ENCODE peak calls at places on chromosomes 2 and 18, in nine cellular contexts. Q, N, V, Y, E, X, T, L and C are unnamed samples.

GRCh38 chr18:23155537-23155936 is 20.3 kb downstream of the CABLES1 start:
- DNase-seq in Q (no peak), N (no peak), V (no peak), Y (no peak), E (no peak), X (no peak), T (no peak), L (no peak), C (no peak)

GRCh38 chr2:201406077-201406662 is 45.1 kb downstream of the TRAK2 start:
- DNase-seq in Q (no peak), N (no peak), V (no peak), Y (peak), E (no peak), X (peak), T (peak), L (no peak), C (peak)

GRCh38 chr18:48803951-48804855 is 146.6 kb downstream of the SMAD7 start:
- DNase-seq in Q (no peak), N (no peak), V (no peak), Y (no peak), E (no peak), X (no peak), T (no peak), L (peak), C (no peak)

GRCh38 chr2:44330801-44331200 is 30.5 kb downstream of the PREPL start:
- DNase-seq in Q (no peak), N (no peak), V (no peak), Y (peak), E (no peak), X (no peak), T (no peak), L (no peak), C (no peak)

GRCh38 chr2:207202645-207203044 is 36.9 kb upstream of the KLF7 start:
- DNase-seq in Q (peak), N (peak), V (no peak), Y (peak), E (peak), X (peak), T (no peak), L (no peak), C (no peak)

GRCh38 chr2:6866239-6866745 is 585 bp upstream of the CMPK2 start:
- DNase-seq in Q (no peak), N (no peak), V (peak), Y (no peak), E (peak), X (peak), T (no peak), L (no peak), C (peak)

GRCh38 chr2:226794077-226794670 is 5.4 kb downstream of the IRS1 start:
- DNase-seq in Q (no peak), N (no peak), V (no peak), Y (no peak), E (no peak), X (no peak), T (no peak), L (no peak), C (no peak)

GRCh38 chr18:57434536-57435494 is at the start of gene ONECUT2:
- DNase-seq in Q (no peak), N (peak), V (peak), Y (peak), E (peak), X (peak), T (peak), L (peak), C (peak)

GRCh38 chr2:241112592-241112991 is 10.5 kb upstream of the MTERF4 start:
- DNase-seq in Q (no peak), N (no peak), V (peak), Y (no peak), E (no peak), X (no peak), T (no peak), L (no peak), C (no peak)

GRCh38 chr2:233210843-233211600 is 40.5 kb upstream of the ATG16L1 start:
- DNase-seq in Q (no peak), N (no peak), V (no peak), Y (peak), E (peak), X (peak), T (peak), L (peak), C (peak)

GRCh38 chr2:16908671-16909070 is 243.0 kb upstream of the CYRIA start:
- DNase-seq in Q (no peak), N (no peak), V (no peak), Y (peak), E (no peak), X (no peak), T (no peak), L (no peak), C (peak)

GRCh38 chr2:136376798-136377211 is 258.9 kb upstream of the CXCR4 start:
- DNase-seq in Q (no peak), N (no peak), V (no peak), Y (no peak), E (no peak), X (no peak), T (no peak), L (no peak), C (no peak)

GRCh38 chr2:135948642-135949355 is 36.6 kb downstream of the DARS1 start:
- DNase-seq in Q (no peak), N (no peak), V (no peak), Y (peak), E (peak), X (peak), T (peak), L (no peak), C (peak)

GRCh38 chr2:173353556-173353955 is 1.1 kb upstream of the CDCA7 start:
- DNase-seq in Q (no peak), N (peak), V (no peak), Y (no peak), E (no peak), X (no peak), T (no peak), L (no peak), C (no peak)

GRCh38 chr2:190380962-190381412 is 27.2 kb upstream of the MFSD6 start:
- DNase-seq in Q (no peak), N (no peak), V (no peak), Y (no peak), E (no peak), X (no peak), T (no peak), L (no peak), C (no peak)

GRCh38 chr2:217916504-217917254 is 86.1 kb downstream of the TNS1 start:
- DNase-seq in Q (no peak), N (no peak), V (no peak), Y (no peak), E (no peak), X (no peak), T (no peak), L (peak), C (no peak)

GRCh38 chr18:79248495-79249078 is 147.1 kb upstream of the NFATC1 start:
- DNase-seq in Q (no peak), N (no peak), V (no peak), Y (no peak), E (no peak), X (no peak), T (no peak), L (no peak), C (no peak)

GRCh38 chr18:40355701-40356100 is 1599.3 kb upstream of the PIK3C3 start:
- DNase-seq in Q (no peak), N (no peak), V (no peak), Y (peak), E (no peak), X (no peak), T (no peak), L (no peak), C (no peak)

GRCh38 chr2:157900203-157900602 is 24.1 kb upstream of the ACVR1 start:
- DNase-seq in Q (no peak), N (no peak), V (no peak), Y (no peak), E (no peak), X (no peak), T (no peak), L (no peak), C (peak)

GRCh38 chr2:132943829-132944228 is 273.8 kb upstream of the LYPD1 start:
- DNase-seq in Q (no peak), N (no peak), V (no peak), Y (no peak), E (no peak), X (no peak), T (no peak), L (no peak), C (no peak)

GRCh38 chr18:39946623-39947061 is 2008.4 kb upstream of the PIK3C3 start:
- DNase-seq in Q (no peak), N (no peak), V (no peak), Y (peak), E (peak), X (peak), T (peak), L (no peak), C (peak)

GRCh38 chr2:58545300-58546280 is 304.5 kb upstream of the FANCL start:
- DNase-seq in Q (no peak), N (no peak), V (no peak), Y (no peak), E (no peak), X (no peak), T (no peak), L (no peak), C (no peak)

GRCh38 chr2:179037807-179038206 is 12.1 kb downstream of the CCDC141 start:
- DNase-seq in Q (no peak), N (no peak), V (no peak), Y (no peak), E (no peak), X (no peak), T (no peak), L (no peak), C (no peak)

GRCh38 chr2:240506406-240507059 is 51.3 kb downstream of the ANKMY1 start:
- DNase-seq in Q (no peak), N (no peak), V (no peak), Y (no peak), E (no peak), X (peak), T (no peak), L (no peak), C (no peak)

GRCh38 chr2:206023183-206023582 is 62.8 kb downstream of the INO80D start:
- DNase-seq in Q (no peak), N (no peak), V (no peak), Y (no peak), E (no peak), X (no peak), T (no peak), L (no peak), C (no peak)

GRCh38 chr2:18749912-18750526 is 160.7 kb upstream of the NT5C1B start:
- DNase-seq in Q (no peak), N (peak), V (peak), Y (peak), E (peak), X (peak), T (no peak), L (no peak), C (peak)

GRCh38 chr2:80420530-80421208 is 116.1 kb upstream of the LRRTM1 start:
- DNase-seq in Q (no peak), N (no peak), V (no peak), Y (no peak), E (no peak), X (no peak), T (no peak), L (no peak), C (no peak)

GRCh38 chr18:48896875-48897511 is 53.8 kb downstream of the SMAD7 start:
- DNase-seq in Q (no peak), N (no peak), V (no peak), Y (no peak), E (no peak), X (peak), T (no peak), L (peak), C (no peak)

GRCh38 chr18:9952633-9953416 is 39.0 kb downstream of the VAPA start:
- DNase-seq in Q (no peak), N (no peak), V (no peak), Y (peak), E (no peak), X (no peak), T (no peak), L (no peak), C (no peak)

GRCh38 chr18:46388295-46388694 is 268.7 kb downstream of the LOXHD1 start:
- DNase-seq in Q (no peak), N (no peak), V (no peak), Y (no peak), E (no peak), X (no peak), T (no peak), L (no peak), C (no peak)

GRCh38 chr2:230692760-230693159 is 19.9 kb upstream of the CAB39 start:
- DNase-seq in Q (no peak), N (no peak), V (no peak), Y (no peak), E (no peak), X (no peak), T (no peak), L (no peak), C (no peak)

GRCh38 chr2:109403841-109404201 is 209.9 kb downstream of the SEPTIN10 start:
- DNase-seq in Q (no peak), N (no peak), V (no peak), Y (no peak), E (no peak), X (no peak), T (no peak), L (no peak), C (no peak)

GRCh38 chr2:68828887-68829708 is 42.1 kb downstream of the BMP10 start:
- DNase-seq in Q (no peak), N (no peak), V (peak), Y (peak), E (peak), X (peak), T (peak), L (peak), C (peak)

GRCh38 chr2:110853516-110853915 is 121.1 kb downstream of the ACOXL start:
- DNase-seq in Q (no peak), N (no peak), V (peak), Y (no peak), E (peak), X (peak), T (no peak), L (no peak), C (no peak)

GRCh38 chr2:64225491-64225890 is 81.3 kb upstream of the PELI1 start:
- DNase-seq in Q (no peak), N (no peak), V (no peak), Y (no peak), E (no peak), X (no peak), T (no peak), L (no peak), C (no peak)

GRCh38 chr2:131042161-131042775 is 51.0 kb downstream of the FAM168B start:
- DNase-seq in Q (no peak), N (no peak), V (no peak), Y (no peak), E (no peak), X (no peak), T (no peak), L (no peak), C (no peak)

DNA sequence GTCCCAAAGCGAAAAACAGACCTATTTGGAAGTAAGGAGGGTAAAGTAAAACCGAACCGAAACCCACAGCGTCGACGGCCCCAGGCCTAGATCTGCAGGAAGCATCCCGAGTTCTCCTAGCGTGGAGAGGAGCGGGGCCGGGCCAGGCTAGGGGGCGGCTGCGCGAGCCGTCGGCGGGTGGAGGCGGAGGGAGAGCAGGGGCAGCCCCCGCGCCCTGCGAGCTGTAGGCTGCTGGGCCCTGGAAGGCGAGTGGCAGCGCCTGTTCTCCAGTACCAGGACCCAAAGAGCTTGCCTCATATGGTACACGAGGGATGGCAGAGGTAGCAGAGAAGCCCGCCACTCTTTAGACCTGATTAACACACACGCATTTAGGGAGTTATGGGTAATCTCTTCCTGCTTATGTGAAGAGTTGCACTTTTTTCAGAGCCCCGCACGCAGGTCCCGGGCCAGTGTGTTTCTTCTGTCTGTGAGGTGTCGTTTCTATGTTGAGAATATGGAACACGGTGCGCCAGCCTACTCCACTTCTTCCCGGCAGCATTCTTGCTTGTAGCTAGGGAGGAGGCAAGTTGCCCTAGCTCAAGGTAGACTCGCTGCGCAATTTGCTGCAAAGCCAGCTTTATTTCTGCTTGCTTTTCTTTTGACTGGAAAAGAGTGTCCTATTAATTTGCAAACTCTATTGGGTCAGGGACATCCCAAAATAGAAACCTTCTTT is 71.1 kb downstream of the ARHGEF33 start:
- DNase-seq in Q (no peak), N (no peak), V (no peak), Y (no peak), E (no peak), X (no peak), T (no peak), L (no peak), C (no peak)
- H3K4me3 ChIP-seq in Q (peak), N (no peak), V (no peak), Y (peak), E (no peak), X (no peak), T (peak), L (peak), C (peak)

GRCh38 chr2:28394997-28395333 is 2.3 kb downstream of the FOSL2 start:
- DNase-seq in Q (no peak), N (no peak), V (no peak), Y (no peak), E (no peak), X (no peak), T (no peak), L (no peak), C (no peak)
- H3K4me3 ChIP-seq in Q (no peak), N (no peak), V (peak), Y (peak), E (peak), X (peak), T (peak), L (peak), C (peak)

DNA sequence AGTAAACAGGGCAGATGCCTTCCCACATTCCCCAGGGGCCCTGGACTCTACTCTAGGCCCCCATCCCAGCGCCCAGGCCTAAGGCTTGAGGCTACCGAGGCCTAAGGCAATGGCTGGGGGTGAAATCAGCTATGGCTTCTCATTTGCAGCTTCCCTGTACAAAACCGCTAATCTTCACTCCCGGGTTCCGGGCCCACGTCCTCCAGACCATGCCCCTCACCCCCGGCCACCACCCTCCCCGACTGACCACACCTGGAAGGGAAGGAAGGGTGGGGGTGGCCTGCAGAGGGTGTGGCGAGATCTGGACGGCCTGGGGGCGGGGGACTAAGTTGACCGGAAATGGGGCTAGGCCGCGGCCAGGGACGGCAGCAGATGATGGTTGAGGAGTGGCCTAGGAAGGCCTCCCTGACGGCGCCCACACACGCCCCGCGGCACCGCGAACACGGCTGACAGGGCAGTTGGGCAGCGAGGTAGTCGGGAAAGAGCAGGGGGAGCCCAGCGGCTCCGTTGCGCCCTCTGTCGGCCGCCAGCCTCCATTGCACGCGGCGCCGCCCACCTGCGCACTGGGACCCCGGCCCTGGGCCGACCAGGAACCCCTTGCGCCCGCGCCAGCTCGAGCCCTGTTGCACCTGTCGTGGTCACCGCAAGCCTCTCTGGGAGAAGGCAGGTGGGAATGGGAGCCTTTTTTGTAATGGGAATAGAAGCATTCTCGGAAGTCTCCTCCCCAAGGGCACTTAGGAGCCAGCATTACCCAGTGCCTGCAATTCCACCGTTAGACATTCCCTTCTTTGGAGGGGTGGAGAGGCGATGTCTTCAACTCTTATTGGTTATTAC is 117.1 kb upstream of the STPG4 start:
- DNase-seq in Q (no peak), N (peak), V (peak), Y (peak), E (peak), X (peak), T (no peak), L (peak), C (no peak)
- H3K4me3 ChIP-seq in Q (peak), N (no peak), V (no peak), Y (peak), E (peak), X (no peak), T (peak), L (peak), C (peak)

GRCh38 chr2:60552096-60552850 is 1.2 kb downstream of the BCL11A start:
- DNase-seq in Q (no peak), N (no peak), V (no peak), Y (no peak), E (no peak), X (peak), T (no peak), L (peak), C (no peak)

GRCh38 chr2:60550151-60550983 is 3.1 kb downstream of the BCL11A start:
- DNase-seq in Q (no peak), N (no peak), V (peak), Y (peak), E (peak), X (peak), T (no peak), L (peak), C (peak)

GRCh38 chr2:60549250-60550150 is 4.0 kb downstream of the BCL11A start:
- DNase-seq in Q (no peak), N (no peak), V (no peak), Y (no peak), E (no peak), X (peak), T (no peak), L (peak), C (no peak)

GRCh38 chr2:60551241-60552095 is 2.0 kb downstream of the BCL11A start:
- DNase-seq in Q (no peak), N (no peak), V (no peak), Y (no peak), E (no peak), X (peak), T (no peak), L (peak), C (no peak)

DNA sequence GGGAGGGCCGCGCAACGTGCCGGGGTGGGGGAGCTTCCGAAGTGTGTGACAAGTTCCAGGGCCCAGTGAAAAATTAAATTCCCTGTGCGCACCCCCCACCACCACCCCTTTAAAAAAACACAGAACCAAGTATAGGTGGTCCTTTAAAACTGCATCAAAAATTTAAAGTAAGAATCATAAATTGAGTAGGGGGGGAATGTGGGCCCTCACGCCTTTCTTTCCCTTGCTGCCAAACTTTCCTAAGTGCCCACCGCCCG is 2.5 kb downstream of the BCL11A start:
- DNase-seq in Q (no peak), N (no peak), V (no peak), Y (no peak), E (no peak), X (no peak), T (no peak), L (no peak), C (no peak)
- H3K4me3 ChIP-seq in Q (peak), N (no peak), V (no peak), Y (peak), E (no peak), X (peak), T (peak), L (peak), C (peak)

DNA sequence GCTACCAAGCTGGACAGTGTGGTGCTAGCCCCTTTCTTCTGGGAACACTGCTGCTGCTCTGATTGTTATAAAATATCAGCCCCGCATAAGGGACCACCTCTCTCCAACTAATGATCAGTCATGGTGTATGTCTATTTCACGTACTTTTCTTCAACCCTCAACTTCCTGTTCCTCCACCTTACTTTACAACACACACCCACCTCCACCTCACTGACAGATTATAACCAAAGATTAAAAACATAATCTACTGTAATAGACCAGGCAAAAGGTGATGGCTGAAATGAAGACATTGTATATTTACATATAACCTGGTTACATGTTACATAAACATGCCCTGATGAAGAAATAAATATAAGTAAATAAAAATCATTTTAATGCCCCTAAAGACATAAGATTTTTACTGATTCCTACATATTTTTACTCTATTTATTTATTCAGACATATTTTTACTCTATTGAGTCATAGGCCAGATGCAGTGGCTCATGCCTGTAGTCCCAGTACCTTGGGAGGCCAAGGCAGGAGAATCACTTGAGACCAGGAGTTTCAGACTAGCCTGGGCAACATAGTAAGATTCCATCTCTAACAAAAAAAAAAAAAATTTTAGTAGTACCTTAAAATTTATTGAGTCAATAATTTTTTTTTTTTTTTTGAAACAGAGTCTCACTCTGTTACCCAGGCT is 12.8 kb downstream of the STK39 start:
- DNase-seq in Q (no peak), N (no peak), V (no peak), Y (no peak), E (no peak), X (no peak), T (no peak), L (no peak), C (no peak)
- H3K4me3 ChIP-seq in Q (no peak), N (no peak), V (no peak), Y (no peak), E (no peak), X (no peak), T (no peak), L (no peak), C (no peak)